ENCODE peak calls at places on chromosomes 3 and 15, in ten cellular contexts. K is cardiac muscle cell, H is upper lobe of left lung, I is gastrocnemius medialis, F is heart left ventricle, T is tibial artery, C is mucosa of descending colon, Q is AG04449, B is GM12878, U is BE2C. M is an unnamed sample.

GRCh38 chr3:146177986-146178385 is 17.0 kb upstream of the PLOD2 start:
- DNase-seq in C (no peak), I (no peak), Q (no peak), K (no peak), T (no peak), H (no peak), U (no peak), F (no peak), B (no peak), M (no peak)

GRCh38 chr15:44075535-44075934 is 119.5 kb downstream of the FRMD5 start:
- DNase-seq in F (no peak), Q (no peak), U (no peak), H (no peak), K (no peak), B (no peak), C (no peak), I (no peak), T (no peak), M (no peak)

GRCh38 chr3:127427666-127428065 is 139.8 kb upstream of the PRR20G start:
- DNase-seq in B (no peak), Q (no peak), F (no peak), C (no peak), K (no peak), U (no peak), T (peak), I (no peak), H (peak), M (no peak)

GRCh38 chr3:100033814-100034490 is 80.3 kb downstream of the FILIP1L start:
- DNase-seq in K (no peak), F (no peak), H (no peak), B (no peak), Q (no peak), C (no peak), U (no peak), T (no peak), I (no peak), M (no peak)

GRCh38 chr3:126855374-126855773 is 127.5 kb upstream of the PLXNA1 start:
- DNase-seq in C (no peak), U (no peak), Q (no peak), B (no peak), H (no peak), K (no peak), F (no peak), I (no peak), T (no peak), M (no peak)

GRCh38 chr3:68059628-68060027 is 405.2 kb upstream of the SUCLG2 start:
- DNase-seq in H (no peak), T (no peak), F (no peak), U (no peak), K (no peak), B (no peak), I (no peak), Q (no peak), C (no peak), M (no peak)

GRCh38 chr15:44099671-44100070 is 95.4 kb downstream of the FRMD5 start:
- DNase-seq in C (no peak), H (no peak), B (no peak), K (no peak), U (no peak), F (no peak), Q (peak), T (no peak), I (no peak), M (no peak)

GRCh38 chr3:35777065-35777464 is 137.7 kb downstream of the ARPP21 start:
- DNase-seq in K (no peak), C (no peak), Q (no peak), I (no peak), B (no peak), U (no peak), H (no peak), T (no peak), F (no peak), M (no peak)

GRCh38 chr15:62068071-62068786 is 1.5 kb downstream of the C2CD4A start:
- DNase-seq in Q (no peak), T (peak), B (no peak), K (peak), H (peak), I (no peak), U (peak), F (peak), C (peak), M (no peak)

GRCh38 chr3:135125171-135125801 is 330.2 kb downstream of the EPHB1 start:
- DNase-seq in Q (no peak), T (no peak), C (peak), U (no peak), H (no peak), K (peak), B (no peak), F (no peak), I (no peak), M (no peak)

GRCh38 chr15:98043160-98044059 is 82.9 kb downstream of the ARRDC4 start:
- DNase-seq in K (no peak), B (no peak), I (no peak), F (no peak), Q (no peak), C (peak), H (no peak), T (no peak), U (peak), M (no peak)

GRCh38 chr3:5299146-5299545 is 111.6 kb downstream of the EDEM1 start:
- DNase-seq in B (no peak), K (no peak), H (no peak), T (no peak), C (no peak), F (no peak), I (no peak), Q (no peak), U (no peak), M (no peak)

GRCh38 chr3:179853176-179853575 is 183.6 kb downstream of the PEX5L start:
- DNase-seq in C (no peak), U (no peak), K (peak), T (no peak), H (no peak), I (no peak), F (no peak), Q (peak), B (no peak), M (no peak)

DNA sequence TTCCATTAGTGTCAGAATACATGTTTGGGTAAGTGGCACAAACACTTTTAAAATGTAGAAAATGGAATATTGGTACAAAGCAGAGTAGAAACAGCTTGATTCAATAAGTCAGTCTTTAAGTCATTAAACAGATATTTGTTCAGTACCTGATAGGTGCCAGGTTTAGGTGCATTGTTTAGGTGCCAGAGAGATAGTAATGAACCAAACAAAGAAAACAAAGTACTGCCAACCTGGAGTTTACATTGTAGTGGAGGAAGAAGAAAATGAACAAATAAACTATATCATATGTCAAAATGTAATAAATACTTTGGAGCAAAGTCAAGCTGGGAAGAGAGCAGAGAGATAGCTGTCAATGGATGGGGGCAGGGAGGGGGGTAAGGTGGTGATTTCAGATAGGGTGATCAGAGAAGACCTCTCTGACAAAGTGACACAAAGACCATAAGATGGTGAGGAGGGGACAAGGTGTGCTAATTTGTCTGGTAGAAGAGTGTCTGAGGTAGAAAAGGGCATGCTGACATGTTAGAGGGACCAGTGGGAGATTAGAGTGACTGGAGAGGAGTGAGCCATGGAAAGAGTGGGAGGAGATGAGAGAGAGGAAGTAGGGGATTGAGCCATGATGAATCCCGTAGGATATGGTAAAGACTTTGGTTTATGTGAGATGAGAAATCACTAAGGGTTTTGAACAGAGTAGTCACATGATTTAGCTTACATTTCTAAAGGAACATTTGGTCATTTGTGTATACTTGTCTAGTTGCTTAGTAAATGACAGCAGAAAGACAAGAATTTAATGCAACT is 128.2 kb downstream of the UBE2E2 start:
- DNase-seq in F (no peak), H (no peak), C (no peak), I (no peak), Q (no peak), U (no peak), T (no peak), K (no peak), B (no peak), M (no peak)
- H3K4me3 ChIP-seq in F (no peak), H (no peak), C (no peak), I (no peak), Q (no peak), U (no peak), T (no peak), K (no peak), B (no peak), M (no peak)

GRCh38 chr15:65466901-65467300 is 44.2 kb upstream of the IGDCC4 start:
- DNase-seq in B (no peak), F (no peak), T (no peak), U (no peak), C (no peak), I (no peak), K (no peak), Q (no peak), H (no peak), M (no peak)

GRCh38 chr15:65468229-65468628 is 45.5 kb upstream of the IGDCC4 start:
- DNase-seq in F (no peak), T (no peak), U (no peak), H (no peak), Q (no peak), I (no peak), C (no peak), K (no peak), B (no peak), M (no peak)

DNA sequence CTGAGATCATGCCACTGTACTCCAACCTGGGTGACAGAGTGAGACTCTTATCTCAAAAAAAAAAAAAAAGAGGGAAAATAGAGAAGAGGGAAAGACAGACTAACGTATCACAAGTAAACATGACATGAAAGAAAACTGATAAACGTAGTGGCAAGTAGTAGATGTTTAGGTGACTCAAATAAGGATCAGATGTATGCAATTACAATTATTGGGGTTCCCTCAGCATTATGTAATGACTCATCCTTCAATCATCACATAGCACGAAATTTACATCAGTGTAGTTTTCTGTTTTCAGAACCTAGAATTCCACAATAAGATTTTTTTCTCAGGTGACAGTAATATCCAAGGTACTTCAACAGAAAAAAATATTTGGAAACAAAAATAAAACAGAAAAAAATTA is 46.6 kb downstream of the DPP8 start:
- DNase-seq in I (no peak), K (no peak), B (no peak), H (no peak), C (no peak), Q (no peak), T (no peak), F (no peak), U (no peak), M (no peak)
- TF ChIP-seq CTCF in I (no peak), K (no peak), B (no peak), H (no peak), C (no peak), Q (no peak), T (no peak), F (no peak), U (no peak), M (no peak)

GRCh38 chr3:124879395-124879723 is 7.8 kb downstream of the ITGB5 start:
- DNase-seq in Q (no peak), F (no peak), T (no peak), C (no peak), U (no peak), I (no peak), H (no peak), B (no peak), K (no peak), M (no peak)
- H3K4me3 ChIP-seq in Q (no peak), F (no peak), T (no peak), C (no peak), U (no peak), I (no peak), H (no peak), B (no peak), K (no peak), M (no peak)

GRCh38 chr15:77942611-77943211 is 134.8 kb downstream of the TBC1D2B start:
- DNase-seq in F (no peak), T (no peak), C (no peak), H (no peak), B (no peak), K (no peak), I (no peak), U (no peak), Q (no peak), M (no peak)
- TF ChIP-seq CTCF in F (no peak), T (no peak), C (no peak), H (no peak), B (no peak), K (no peak), I (no peak), U (no peak), Q (no peak), M (no peak)

DNA sequence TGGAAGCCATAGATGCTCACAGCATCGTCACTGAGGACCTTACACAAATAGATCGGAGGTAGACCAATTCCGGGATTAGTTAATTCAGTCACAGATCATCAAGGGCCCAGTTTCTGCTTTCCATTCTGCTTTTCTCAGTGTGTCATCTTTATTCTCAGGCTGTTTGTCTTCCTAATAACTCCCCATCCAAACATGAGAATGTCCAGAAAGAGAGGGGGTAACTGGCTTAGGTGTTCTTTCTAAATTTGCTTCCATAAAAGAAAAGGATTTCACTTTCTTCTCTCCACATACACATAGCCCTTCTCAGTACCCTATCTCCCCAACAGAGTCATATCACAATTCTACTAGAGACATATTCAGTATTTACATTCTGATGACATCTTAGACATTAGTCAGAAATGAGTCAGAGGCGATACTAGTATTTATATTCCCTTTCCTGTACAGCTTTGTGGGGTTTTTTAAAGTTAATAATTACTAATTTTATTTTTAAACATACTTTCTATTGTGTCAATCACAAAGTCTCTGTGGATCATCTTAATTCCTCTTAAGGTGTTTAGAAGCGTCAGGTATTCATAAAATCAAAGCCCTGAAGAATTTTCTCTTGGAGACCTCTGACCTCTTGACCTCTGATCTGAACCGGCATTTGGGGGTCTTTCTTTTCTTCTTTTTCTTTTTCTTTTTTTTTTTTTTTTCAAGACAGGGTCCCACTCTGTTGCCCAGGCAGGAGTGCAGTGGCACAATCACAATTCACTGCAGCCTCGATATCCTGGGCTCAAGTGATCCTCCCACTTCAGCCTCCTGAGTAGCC is 24.3 kb upstream of the IL12A start:
- DNase-seq in I (no peak), T (no peak), B (peak), F (no peak), Q (peak), U (no peak), H (no peak), C (no peak), K (no peak), M (peak)
- H3K4me3 ChIP-seq in I (no peak), T (no peak), B (peak), F (no peak), Q (no peak), U (no peak), H (no peak), C (no peak), K (no peak), M (no peak)

DNA sequence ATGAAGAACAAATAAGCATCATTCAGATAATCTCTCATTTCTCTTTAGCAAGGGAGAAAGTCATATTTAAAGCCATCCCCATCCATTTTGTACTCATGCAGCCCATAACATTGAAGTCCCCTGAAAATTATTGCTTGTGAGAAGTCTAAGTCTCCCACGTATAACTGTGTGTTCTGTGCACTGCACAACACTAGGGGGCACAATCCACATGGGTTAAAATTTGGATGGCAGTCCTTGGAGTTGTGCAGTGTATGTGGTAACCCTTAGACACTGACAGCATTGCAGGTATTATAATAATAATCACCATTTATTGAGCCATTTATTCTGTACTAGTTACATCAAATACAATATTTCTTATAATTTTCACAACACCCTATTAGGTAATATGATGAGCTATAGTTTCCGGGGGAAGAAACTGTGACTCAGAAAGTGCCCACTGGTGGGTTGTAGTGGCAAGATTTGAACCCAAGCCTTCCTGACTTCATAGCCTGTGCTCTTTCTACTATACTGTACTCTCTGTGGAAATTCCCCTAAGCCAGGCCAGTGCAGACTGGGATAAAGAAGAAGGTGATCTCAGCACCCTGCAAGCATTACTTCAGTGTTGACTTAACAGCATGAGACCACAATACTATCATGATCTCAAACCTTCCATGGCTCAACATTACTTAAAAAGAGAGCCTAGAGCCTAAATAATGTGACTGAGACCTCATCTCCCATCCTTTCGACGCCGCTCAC is 15.7 kb downstream of the KCNAB1 start:
- DNase-seq in F (no peak), H (no peak), T (no peak), K (no peak), C (no peak), I (no peak), Q (no peak), B (no peak), U (peak), M (no peak)
- TF ChIP-seq CTCF in F (no peak), H (no peak), T (no peak), K (peak), C (no peak), I (no peak), Q (no peak), B (peak), U (peak), M (peak)